ENCODE peak calls at places on chromosomes 2 and 18, in ten cellular contexts. Z, J, P, M, U, C, S, A, H and E are unnamed samples.

GRCh38 chr2:226063704-226064390 is 664.3 kb downstream of the NYAP2 start:
- DNase-seq in Z (peak; percentile 92), J (no peak), P (no peak), M (no peak), U (no peak), C (peak; percentile 85), S (no peak), A (no peak), H (no peak), E (no peak)

GRCh38 chr2:79271456-79271855 is 111.9 kb upstream of the REG3A start:
- DNase-seq in Z (no peak), J (no peak), P (no peak), M (no peak), U (no peak), C (no peak), S (no peak), A (no peak), H (no peak), E (no peak)

GRCh38 chr18:62245177-62245576 is 58.1 kb downstream of the RELCH start:
- DNase-seq in Z (no peak), J (no peak), P (no peak), M (no peak), U (no peak), C (no peak), S (no peak), A (no peak), H (no peak), E (no peak)

GRCh38 chr2:165055081-165055879 is 100.0 kb upstream of the SLC38A11 start:
- DNase-seq in Z (peak; percentile 79), J (no peak), P (peak; percentile 56), M (peak; percentile 91), U (no peak), C (no peak), S (no peak), A (peak; percentile 60), H (no peak), E (no peak)

GRCh38 chr2:142980246-142981068 is 103.0 kb downstream of the KYNU start:
- DNase-seq in Z (peak; percentile 17), J (no peak), P (no peak), M (peak; percentile 43), U (no peak), C (peak; percentile 42), S (no peak), A (peak; percentile 48), H (no peak), E (no peak)

GRCh38 chr2:15721411-15722094 is 129.9 kb downstream of the DDX1 start:
- DNase-seq in Z (no peak), J (no peak), P (no peak), M (no peak), U (no peak), C (no peak), S (peak; percentile 23), A (no peak), H (no peak), E (no peak)

GRCh38 chr2:3679616-3680393 is 21.8 kb downstream of the ALLC start:
- DNase-seq in Z (no peak), J (no peak), P (no peak), M (no peak), U (no peak), C (no peak), S (no peak), A (no peak), H (no peak), E (no peak)

GRCh38 chr2:47528874-47529273 is 125.9 kb downstream of the MSH2 start:
- DNase-seq in Z (peak; percentile 60), J (no peak), P (no peak), M (peak; percentile 22), U (no peak), C (peak; percentile 22), S (no peak), A (no peak), H (no peak), E (no peak)

DNA sequence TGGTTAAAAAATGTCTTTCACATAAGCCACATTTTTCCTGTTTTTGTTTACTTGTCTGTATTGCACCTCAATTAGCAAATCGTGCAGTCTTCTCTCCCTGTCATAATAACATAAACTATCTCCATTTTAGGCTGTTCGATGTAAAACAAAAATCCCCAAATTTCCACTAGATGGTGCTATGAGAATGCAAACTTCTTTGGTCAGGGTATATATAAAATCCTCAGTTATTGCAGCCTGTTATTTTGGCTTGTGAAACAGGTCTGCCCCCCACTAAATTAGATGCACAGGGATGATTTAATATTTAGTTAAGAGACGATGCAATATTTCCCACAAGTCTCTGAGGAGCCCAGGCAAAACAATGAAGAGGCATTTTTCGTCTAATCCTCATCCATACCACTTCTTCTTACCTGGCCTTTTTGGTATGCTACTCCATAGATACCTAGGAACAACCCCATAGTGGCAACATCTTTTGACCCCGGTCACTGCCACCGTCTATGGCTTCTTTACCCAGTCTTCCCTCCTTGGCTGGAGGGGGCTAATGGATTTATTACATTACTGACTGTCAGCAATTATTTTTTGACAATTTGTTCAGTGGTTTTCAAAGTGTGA is 117.3 kb upstream of the CWC22 start:
- DNase-seq in Z (peak; percentile 46), J (no peak), P (no peak), M (peak; percentile 59), U (peak; percentile 41), C (peak; percentile 62), S (peak; percentile 56), A (peak; percentile 62), H (peak; percentile 19), E (no peak)
- H3K4me3 ChIP-seq in Z (no peak overlapping the region), J (no peak overlapping the region), P (no peak overlapping the region), M (no peak overlapping the region), U (no peak overlapping the region), C (no peak overlapping the region), S (no peak overlapping the region), A (no peak overlapping the region), H (no peak overlapping the region), E (no peak overlapping the region)

GRCh38 chr18:9563326-9563725 is 51.0 kb downstream of the PPP4R1 start:
- DNase-seq in Z (no peak), J (peak; percentile 47), P (no peak), M (no peak), U (no peak), C (no peak), S (no peak), A (no peak), H (no peak), E (no peak)

GRCh38 chr18:9565407-9565806 is 49.0 kb downstream of the PPP4R1 start:
- DNase-seq in Z (no peak), J (no peak), P (no peak), M (no peak), U (no peak), C (no peak), S (no peak), A (no peak), H (no peak), E (no peak)

GRCh38 chr18:9559253-9559652 is 55.1 kb downstream of the PPP4R1 start:
- DNase-seq in Z (no peak), J (no peak), P (no peak), M (no peak), U (no peak), C (no peak), S (no peak), A (no peak), H (no peak), E (no peak)

GRCh38 chr18:9561774-9562173 is 52.6 kb downstream of the PPP4R1 start:
- DNase-seq in Z (no peak), J (no peak), P (no peak), M (no peak), U (no peak), C (no peak), S (no peak), A (no peak), H (no peak), E (no peak)

DNA sequence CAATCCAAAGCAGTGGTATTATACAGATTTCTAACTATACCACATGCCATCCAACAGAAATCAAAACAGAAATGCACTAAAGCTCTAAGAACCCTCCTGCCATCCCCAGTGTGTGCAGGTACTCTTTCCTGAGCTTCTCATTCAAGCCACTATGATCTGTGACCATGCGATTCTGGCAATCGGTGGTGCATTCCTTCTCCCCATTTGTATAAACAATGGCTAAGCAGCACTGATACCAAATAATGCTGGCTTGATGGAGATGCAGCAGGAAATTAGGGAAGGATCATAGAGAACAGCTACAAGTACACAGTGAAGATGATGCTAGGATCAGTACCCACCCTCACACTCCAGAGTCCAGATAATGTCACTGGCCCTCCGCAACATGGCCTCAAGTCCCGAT is 51.8 kb downstream of the PPP4R1 start:
- DNase-seq in Z (no peak), J (no peak), P (no peak), M (no peak), U (no peak), C (no peak), S (no peak), A (no peak), H (no peak), E (no peak)
- H3K4me3 ChIP-seq in Z (no peak overlapping the region), J (no peak overlapping the region), P (no peak overlapping the region), M (no peak overlapping the region), U (no peak overlapping the region), C (no peak overlapping the region), S (no peak overlapping the region), A (no peak overlapping the region), H (no peak overlapping the region), E (no peak overlapping the region)

DNA sequence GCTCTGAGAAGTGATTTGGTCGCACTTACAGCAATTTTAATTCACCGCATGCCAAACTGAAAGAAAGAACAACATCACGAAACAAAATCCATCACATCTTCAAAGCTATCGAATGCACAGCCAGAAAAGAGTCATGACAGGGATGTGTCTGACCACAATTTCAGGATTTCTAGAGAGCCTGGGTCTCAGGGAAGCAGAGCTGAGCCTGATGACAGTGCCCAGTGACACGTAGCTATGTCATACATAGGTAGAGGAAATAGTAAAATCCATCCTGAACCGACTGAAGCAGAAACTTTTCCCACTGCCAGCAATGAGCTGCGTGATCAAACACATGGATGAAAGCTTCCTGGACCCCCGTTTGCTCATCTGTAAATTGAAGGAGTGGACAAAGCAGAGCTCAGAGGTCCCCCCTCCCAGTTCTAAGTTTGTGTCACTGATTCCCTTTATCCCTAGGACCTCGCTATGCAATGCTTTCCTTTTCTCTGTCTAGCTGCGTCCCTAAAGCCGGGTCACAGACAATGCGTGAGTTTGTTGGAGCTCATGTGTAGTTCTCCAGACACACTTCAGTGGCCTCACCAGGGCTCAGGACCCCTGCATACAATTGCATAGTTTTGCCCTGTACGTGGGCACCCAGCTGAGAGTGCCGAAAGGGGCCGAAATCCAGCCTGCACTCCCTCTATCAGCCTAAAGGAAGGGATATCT is 37.6 kb downstream of the CCBE1 start:
- DNase-seq in Z (peak; percentile 42), J (no peak), P (no peak), M (peak; percentile 39), U (no peak), C (no peak), S (no peak), A (no peak), H (no peak), E (no peak)
- H3K4me3 ChIP-seq in Z (peak overlapping the region; percentile 21), J (no peak overlapping the region), P (no peak overlapping the region), M (peak overlapping the region; percentile 57), U (no peak overlapping the region), C (peak overlapping the region; percentile 60), S (no peak overlapping the region), A (no peak overlapping the region), H (no peak overlapping the region), E (no peak overlapping the region)

GRCh38 chr2:230413465-230413864 is 2.5 kb upstream of the SP100 start:
- DNase-seq in Z (no peak), J (no peak), P (no peak), M (no peak), U (no peak), C (no peak), S (no peak), A (no peak), H (no peak), E (no peak)

GRCh38 chr2:230416061-230416721 is at the start of gene SP100:
- DNase-seq in Z (peak; percentile 82), J (peak; percentile 86), P (peak; percentile 81), M (peak; percentile 77), U (no peak), C (peak; percentile 85), S (no peak), A (peak; percentile 86), H (peak; percentile 32), E (no peak)

GRCh38 chr2:230414302-230414701 is 1.7 kb upstream of the SP100 start:
- DNase-seq in Z (no peak), J (no peak), P (no peak), M (no peak), U (no peak), C (no peak), S (no peak), A (no peak), H (no peak), E (no peak)

GRCh38 chr2:230418341-230419016 is 2.5 kb downstream of the SP100 start:
- DNase-seq in Z (peak; percentile 83), J (no peak), P (peak; percentile 59), M (peak; percentile 67), U (no peak), C (peak; percentile 71), S (no peak), A (no peak), H (no peak), E (no peak)

DNA sequence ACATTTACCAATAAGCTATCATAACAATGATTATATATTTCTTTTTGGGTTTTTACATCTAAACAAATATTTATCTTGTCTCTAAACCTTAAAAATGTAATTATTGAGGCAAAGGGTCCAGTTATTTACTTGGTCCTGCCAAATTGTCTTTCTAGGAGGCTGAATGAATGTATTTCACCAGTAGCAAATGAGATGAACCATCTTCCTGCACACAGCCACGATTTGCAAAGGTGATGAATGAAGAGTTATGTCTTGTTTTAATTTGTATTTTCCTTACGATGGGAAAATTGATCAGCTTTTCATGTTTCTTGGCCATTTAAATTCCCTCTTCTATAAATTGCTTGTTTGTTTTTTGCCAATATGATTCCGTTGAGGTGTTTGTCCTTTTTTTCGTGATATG is 1.4 kb downstream of the SP100 start:
- DNase-seq in Z (no peak), J (no peak), P (no peak), M (no peak), U (no peak), C (no peak), S (no peak), A (no peak), H (no peak), E (no peak)
- H3K4me3 ChIP-seq in Z (peak overlapping the region; percentile 82), J (peak overlapping the region; percentile 62), P (no peak overlapping the region), M (peak overlapping the region; percentile 68), U (peak overlapping the region; percentile 59), C (peak overlapping the region; percentile 77), S (no peak overlapping the region), A (peak overlapping the region; percentile 3), H (no peak overlapping the region), E (peak overlapping the region; percentile 49)